ENCODE peak calls at places on chromosomes 16 and 17, in four cellular contexts. Y, S, A and P are unnamed samples.

GRCh38 chr16:9134306-9134705 is 42.9 kb downstream of the HAPSTR1 start:
- DNase-seq in Y (no peak), S (no peak), A (no peak), P (no peak)

GRCh38 chr16:50627419-50627818 is 53.7 kb downstream of the SNX20 start:
- DNase-seq in Y (peak), S (peak), A (peak), P (no peak)

GRCh38 chr17:58377661-58378060 is 25.7 kb upstream of the SUPT4H1 start:
- DNase-seq in Y (no peak), S (no peak), A (no peak), P (no peak)

GRCh38 chr17:82463391-82463790 is 4.8 kb downstream of the NARF start:
- DNase-seq in Y (no peak), S (no peak), A (no peak), P (no peak)

GRCh38 chr17:58284613-58285421 is 4.1 kb upstream of the MPO start:
- DNase-seq in Y (no peak), S (no peak), A (no peak), P (peak)

GRCh38 chr16:86850675-86851074 is 272.3 kb downstream of the FOXL1 start:
- DNase-seq in Y (no peak), S (no peak), A (no peak), P (peak)

GRCh38 chr16:74117798-74118197 is 178.8 kb upstream of the PSMD7 start:
- DNase-seq in Y (no peak), S (no peak), A (no peak), P (no peak)

GRCh38 chr17:77316191-77316641 is 175.4 kb downstream of the SEC14L1 start:
- DNase-seq in Y (peak), S (peak), A (no peak), P (peak)

GRCh38 chr17:62644487-62645173 is 17.2 kb downstream of the MRC2 start:
- DNase-seq in Y (no peak), S (no peak), A (no peak), P (peak)

GRCh38 chr16:2429771-2430663 is 770 bp downstream of the CCNF start:
- DNase-seq in Y (no peak), S (no peak), A (no peak), P (peak)

GRCh38 chr16:21336231-21336630 is 58.1 kb upstream of the CRYM start:
- DNase-seq in Y (no peak), S (no peak), A (no peak), P (no peak)

GRCh38 chr17:38867179-38867994 is 2.5 kb upstream of the LASP1 start:
- DNase-seq in Y (peak), S (no peak), A (peak), P (peak)